ENCODE peak calls at places on chromosome 22, in four cellular contexts. O is HepG2, W is IMR-90, T is HEK293T. D is an unnamed sample.

GRCh38 chr22:26894766-26895485 is 237.5 kb downstream of the MIAT start:
- DNase-seq in T (no peak), O (peak), W (peak), D (peak)

GRCh38 chr22:36405671-36406070 is 17.9 kb upstream of the MYH9 start:
- DNase-seq in W (no peak), O (no peak), T (no peak), D (no peak)

GRCh38 chr22:31089101-31090100 is 8.3 kb downstream of the SMTN start:
- DNase-seq in T (peak), W (no peak), O (no peak), D (peak)

GRCh38 chr22:19504900-19505734 is 19.1 kb downstream of the CLDN5 start:
- DNase-seq in W (no peak), T (peak), O (no peak), D (no peak)

GRCh38 chr22:28017558-28017820 is 98.4 kb upstream of the PITPNB start:
- DNase-seq in T (no peak), W (no peak), O (no peak), D (no peak)

GRCh38 chr22:28229566-28230483 is 310.8 kb upstream of the PITPNB start:
- DNase-seq in W (peak), O (no peak), T (no peak), D (no peak)

GRCh38 chr22:46386312-46386711 is 50.8 kb downstream of the TRMU start:
- DNase-seq in W (no peak), O (no peak), T (no peak), D (no peak)

GRCh38 chr22:47663615-47664605 is 901.5 kb downstream of the TBC1D22A start:
- DNase-seq in O (no peak), T (no peak), W (no peak), D (no peak)

GRCh38 chr22:48670317-48670716 is 1157.4 kb downstream of the BRD1 start:
- DNase-seq in W (no peak), T (no peak), O (no peak), D (no peak)

GRCh38 chr22:47687364-47687655 is 924.9 kb downstream of the TBC1D22A start:
- DNase-seq in W (no peak), T (no peak), O (no peak), D (no peak)

GRCh38 chr22:17888855-17889254 is 114.6 kb upstream of the BID start:
- DNase-seq in O (no peak), W (peak), T (peak), D (no peak)

GRCh38 chr22:50486561-50487289 is at the start of gene MIOX:
- DNase-seq in W (no peak), O (no peak), T (no peak), D (no peak)

GRCh38 chr22:50584106-50585096 is 1.8 kb upstream of the CHKB start:
- DNase-seq in W (no peak), T (no peak), O (peak), D (no peak)

GRCh38 chr22:40631925-40632324 is 4.6 kb downstream of the MRTFA start:
- DNase-seq in T (no peak), W (no peak), O (no peak), D (no peak)

GRCh38 chr22:36772451-36772850 is 3.5 kb downstream of the IFT27 start:
- DNase-seq in W (no peak), O (no peak), T (no peak), D (no peak)

GRCh38 chr22:40305625-40306024 is 40.7 kb upstream of the ADSL start:
- DNase-seq in T (no peak), O (no peak), W (no peak), D (no peak)

GRCh38 chr22:21009638-21010425 is 5.1 kb upstream of the P2RX6 start:
- DNase-seq in O (peak), W (peak), T (no peak), D (peak)

GRCh38 chr22:43476341-43476740 is 64.5 kb downstream of the MPPED1 start:
- DNase-seq in T (peak), O (peak), W (no peak), D (peak)

GRCh38 chr22:31680764-31681624 is 19.0 kb upstream of the PISD start:
- DNase-seq in O (no peak), W (peak), T (no peak), D (no peak)

GRCh38 chr22:17201285-17201945 is 17.8 kb downstream of the ADA2 start:
- DNase-seq in O (peak), T (no peak), W (peak), D (no peak)

GRCh38 chr22:19753996-19754700 is 6.4 kb upstream of the TBX1 start:
- DNase-seq in O (no peak), W (no peak), T (no peak), D (no peak)

GRCh38 chr22:44673406-44673805 is 28.6 kb upstream of the PRR5 start:
- DNase-seq in T (no peak), O (no peak), W (no peak), D (no peak)

GRCh38 chr22:44677299-44678244 is 24.4 kb upstream of the PRR5 start:
- DNase-seq in T (no peak), W (no peak), O (no peak), D (no peak)

GRCh38 chr22:44678980-44679647 is 22.9 kb upstream of the PRR5 start:
- DNase-seq in O (no peak), W (no peak), T (no peak), D (no peak)

GRCh38 chr22:44678245-44678979 is 23.6 kb upstream of the PRR5 start:
- DNase-seq in T (no peak), O (no peak), W (no peak), D (no peak)

DNA sequence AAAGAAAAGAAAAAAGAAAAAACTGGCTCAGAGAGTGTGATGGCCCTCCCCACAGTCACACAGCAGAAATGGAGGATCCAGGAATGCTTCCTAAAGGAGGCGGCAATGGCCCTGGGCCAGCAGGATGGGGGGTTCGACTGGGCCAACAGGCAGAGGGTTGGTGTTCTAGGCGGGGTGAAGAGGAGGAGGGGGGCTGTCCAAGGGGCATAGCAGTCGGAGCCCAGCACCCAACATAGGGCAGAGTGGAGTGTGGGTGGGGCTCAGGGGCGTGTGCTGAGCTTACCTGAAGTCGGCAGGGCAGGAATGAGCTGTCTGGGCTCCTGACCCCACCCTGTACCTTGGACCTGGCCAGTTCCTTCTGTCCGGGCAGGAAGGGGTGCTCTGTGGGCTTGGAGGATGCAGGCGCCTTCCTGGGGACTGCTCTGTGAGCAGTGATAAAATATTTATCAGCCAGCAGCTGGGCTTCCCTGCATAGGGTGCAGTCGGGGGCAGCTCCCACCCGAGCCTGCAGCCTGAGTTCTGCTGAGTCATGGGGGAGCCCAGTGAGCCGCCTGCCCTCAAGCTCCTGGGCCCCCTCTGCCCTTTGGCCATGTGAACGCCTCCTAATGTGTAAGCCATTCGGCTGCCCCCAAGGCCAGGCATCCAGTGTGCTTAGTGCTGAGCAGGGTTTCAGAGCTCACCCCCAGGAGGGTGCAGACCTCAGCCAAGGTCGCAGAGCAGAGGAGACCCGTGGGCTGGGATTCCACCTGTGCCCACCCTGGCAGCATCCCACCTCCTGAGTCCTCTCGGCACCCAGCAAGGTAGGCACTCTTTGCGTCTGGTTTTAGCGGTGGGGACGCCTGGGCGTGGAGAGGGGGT is 25.3 kb upstream of the PRR5 start:
- DNase-seq in O (peak), T (no peak), W (peak), D (peak)
- TF ChIP-seq BHLHE40 in O (no peak), T (no peak), W (no peak), D (no peak)

GRCh38 chr22:35103756-35104155 is 37.8 kb downstream of the ISX start:
- DNase-seq in W (no peak), T (no peak), O (no peak), D (no peak)

GRCh38 chr22:35098921-35099320 is 33.0 kb downstream of the ISX start:
- DNase-seq in W (no peak), O (no peak), T (no peak), D (no peak)

GRCh38 chr22:35104491-35104890 is 38.5 kb downstream of the ISX start:
- DNase-seq in W (no peak), O (no peak), T (no peak), D (no peak)

GRCh38 chr22:35102663-35103062 is 36.7 kb downstream of the ISX start:
- DNase-seq in O (no peak), T (peak), W (peak), D (peak)

DNA sequence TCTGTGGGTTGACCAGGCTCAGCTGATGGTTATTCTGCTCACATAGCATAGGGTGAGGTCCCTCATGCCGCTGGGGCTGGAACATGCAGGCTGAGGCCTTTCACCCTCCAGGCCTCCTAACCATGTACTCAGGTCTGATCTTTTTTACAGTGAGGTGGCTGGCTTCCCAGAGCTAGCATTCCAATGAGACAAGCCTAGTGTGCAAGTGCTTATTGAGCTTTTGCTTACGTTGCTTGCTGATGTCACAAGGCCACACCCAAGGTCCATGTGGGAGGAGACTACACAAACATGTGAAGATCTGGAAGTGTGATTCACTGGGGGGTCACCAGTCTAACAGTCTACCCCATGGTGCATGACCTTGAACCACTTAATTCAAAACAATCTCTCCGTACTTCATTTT is 33.9 kb downstream of the ISX start:
- DNase-seq in T (no peak), W (no peak), O (no peak), D (no peak)
- TF ChIP-seq BHLHE40 in T (no peak), W (no peak), O (no peak), D (no peak)

GRCh38 chr22:24543068-24543675 is 11.8 kb downstream of the GUCD1 start:
- DNase-seq in O (no peak), T (no peak), W (no peak), D (no peak)
- TF ChIP-seq BHLHE40 in O (no peak), T (no peak), W (no peak), D (no peak)

DNA sequence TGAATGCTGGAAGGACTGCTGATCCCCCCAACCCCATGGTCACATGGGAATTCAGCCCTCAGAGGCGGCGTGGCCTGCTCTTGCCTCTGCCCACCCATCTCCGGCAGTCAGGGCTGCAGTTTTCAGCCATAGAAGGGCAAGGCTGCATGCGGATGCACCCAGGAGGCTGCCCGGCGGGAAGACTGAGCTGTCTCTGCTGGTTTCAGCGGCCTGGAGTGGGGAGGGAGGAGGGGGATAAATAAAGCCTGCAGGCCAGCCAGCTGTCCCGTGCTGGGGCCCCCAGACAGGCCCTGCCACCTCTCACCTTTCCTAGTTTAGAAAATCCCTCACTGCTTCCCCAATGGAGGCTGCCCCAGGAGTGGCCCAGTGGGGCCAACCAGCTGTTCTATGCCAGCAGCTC is 4.8 kb downstream of the MICALL1 start:
- DNase-seq in O (no peak), T (no peak), W (no peak), D (no peak)
- TF ChIP-seq BHLHE40 in O (no peak), T (no peak), W (no peak), D (no peak)

DNA sequence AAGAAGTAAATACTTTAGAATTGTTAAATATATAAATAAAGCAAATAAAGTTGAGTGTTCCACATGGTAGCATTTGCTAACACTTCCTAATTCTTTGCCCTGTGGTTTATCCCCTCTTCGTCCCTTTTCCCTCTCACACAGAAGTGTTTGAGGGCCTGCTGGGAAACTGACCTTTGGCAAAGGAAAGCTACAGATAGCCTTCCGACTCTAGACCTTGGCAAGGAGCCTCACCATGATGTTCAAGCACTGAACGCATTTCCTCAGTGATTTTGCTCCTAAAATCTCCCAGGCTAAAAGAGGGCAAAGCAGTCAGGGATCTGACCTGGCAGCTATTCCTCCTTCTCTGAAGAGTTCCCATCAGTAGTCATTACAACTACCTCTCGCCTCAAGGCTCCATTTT is 52.5 kb upstream of the HORMAD2 start:
- DNase-seq in W (no peak), O (no peak), T (no peak), D (no peak)
- TF ChIP-seq BHLHE40 in W (no peak), O (no peak), T (no peak), D (no peak)

D was measured in A549.